ENCODE peak calls at places on chromosomes 13 and 19, in six cellular contexts. E, T, J, V, N and C are unnamed samples.
A peak's percentile ranks its signal among the peaks of the same experiment; 100 is the strongest.

GRCh38 chr13:24148414-24149305 is 11.9 kb upstream of the SPATA13 start:
- DNase-seq in V (peak; percentile 98), T (peak; percentile 84), J (peak; percentile 94), E (peak; percentile 57), N (peak; percentile 89), C (peak; percentile 97)

GRCh38 chr19:55369651-55370304 is 485 bp downstream of the IL11 start:
- DNase-seq in E (no peak), J (peak; percentile 74), V (peak; percentile 100), T (no peak), N (peak; percentile 95), C (no peak)

GRCh38 chr13:68929055-68929454 is 1178.6 kb upstream of the ATXN8OS start:
- DNase-seq in E (no peak), N (no peak), J (no peak), V (no peak), T (no peak), C (no peak)

GRCh38 chr19:15323496-15324235 is 8.7 kb downstream of the BRD4 start:
- DNase-seq in N (no peak), E (peak; percentile 70), T (peak; percentile 64), J (no peak), V (no peak), C (no peak)

GRCh38 chr19:11361037-11361770 is 6.0 kb downstream of the PLPPR2 start:
- DNase-seq in N (peak; percentile 99), E (peak; percentile 72), J (no peak), T (no peak), V (peak; percentile 57), C (no peak)

GRCh38 chr13:32969516-32969941 is 46.7 kb upstream of the KL start:
- DNase-seq in E (no peak), N (no peak), V (peak; percentile 76), J (peak; percentile 45), T (no peak), C (peak; percentile 60)

GRCh38 chr19:55044286-55044685 is 6.2 kb upstream of the GP6 start:
- DNase-seq in E (no peak), T (no peak), J (no peak), V (peak; percentile 43), N (no peak), C (no peak)

GRCh38 chr19:46209051-46209450 is 20.5 kb upstream of the IGFL1 start:
- DNase-seq in J (no peak), T (peak; percentile 30), N (no peak), E (no peak), V (no peak), C (no peak)

GRCh38 chr19:485583-486236 is 10.6 kb upstream of the MADCAM1 start:
- DNase-seq in V (peak; percentile 97), E (peak; percentile 54), J (no peak), T (peak; percentile 75), N (peak; percentile 74), C (no peak)

GRCh38 chr13:35992964-35993363 is 138.2 kb downstream of the DCLK1 start:
- DNase-seq in V (no peak), J (no peak), T (no peak), N (no peak), E (no peak), C (no peak)

DNA sequence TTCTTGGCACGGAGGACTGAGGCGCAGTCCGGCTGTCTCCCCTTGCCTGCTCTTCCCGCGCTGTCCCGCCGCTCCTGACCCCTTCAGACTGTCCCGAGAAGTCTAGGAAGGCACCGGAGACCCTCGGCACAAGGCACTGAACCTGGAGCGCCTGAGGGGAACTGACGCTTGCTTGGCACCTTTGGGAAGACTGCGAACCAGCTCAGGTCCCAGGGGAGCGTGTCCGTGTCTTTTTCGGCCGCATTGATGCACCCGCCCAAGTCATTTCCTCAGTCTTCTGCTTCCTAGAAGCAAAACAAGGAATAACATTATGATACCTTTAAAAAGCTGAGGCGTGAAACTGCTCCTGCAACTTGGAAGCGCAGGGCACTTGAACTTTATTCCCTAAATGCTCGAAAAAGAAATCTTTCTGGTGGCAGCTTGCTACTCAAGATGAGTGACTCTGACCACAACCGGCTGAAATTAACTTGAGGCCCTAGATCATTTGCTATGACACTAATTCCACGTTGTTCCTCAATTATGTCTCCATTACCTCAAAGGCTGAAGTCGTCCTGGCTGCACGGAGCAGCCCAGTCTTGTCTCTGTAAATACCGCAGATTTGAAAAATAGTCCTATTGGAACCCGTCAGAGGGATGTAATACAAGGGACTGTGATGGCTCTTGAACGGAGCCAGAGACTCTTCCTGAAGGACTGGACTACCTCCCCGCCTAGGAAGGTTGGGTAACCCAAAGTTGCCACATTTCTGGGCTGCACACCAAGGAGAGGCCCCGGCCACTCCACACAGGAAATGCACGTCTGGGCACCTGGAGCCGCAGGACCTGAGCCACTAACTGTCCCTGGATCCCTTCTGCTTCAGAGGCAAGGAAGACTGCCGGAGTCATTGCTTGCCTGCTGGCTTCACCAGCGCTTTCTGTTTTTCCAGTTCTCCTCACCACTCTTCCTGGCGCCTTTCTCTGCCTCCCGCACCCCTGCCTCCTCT is 947 bp upstream of the FLT1 start:
- DNase-seq in V (peak; percentile 76), J (no peak), N (peak; percentile 70), T (peak; percentile 24), E (no peak), C (no peak)
- H3K4me3 ChIP-seq in V (peak overlapping the region; percentile 56), J (peak overlapping the region; percentile 63), N (peak overlapping the region; percentile 78), T (peak overlapping the region; percentile 81), E (no peak overlapping the region), C (no peak overlapping the region)

GRCh38 chr19:5865772-5866171 is 4.6 kb downstream of the FUT5 start:
- DNase-seq in T (no peak), V (peak; percentile 30), N (no peak), E (no peak), J (no peak), C (no peak)

GRCh38 chr19:5867201-5868136 is 2.9 kb downstream of the FUT5 start:
- DNase-seq in J (no peak), T (no peak), V (peak; percentile 39), E (no peak), N (no peak), C (no peak)

GRCh38 chr19:5864013-5864720 is 6.2 kb downstream of the FUT5 start:
- DNase-seq in V (peak; percentile 65), N (no peak), T (no peak), E (no peak), J (no peak), C (no peak)

GRCh38 chr19:5863030-5863665 is 7.2 kb downstream of the FUT5 start:
- DNase-seq in J (no peak), N (no peak), T (no peak), E (no peak), V (peak; percentile 36), C (no peak)

GRCh38 chr19:5864725-5865486 is 5.4 kb downstream of the FUT5 start:
- DNase-seq in T (no peak), E (no peak), V (peak; percentile 27), J (no peak), N (no peak), C (no peak)
- TF ChIP-seq CTCF in T (peak; percentile 35), E (no peak), V (peak; percentile 8), J (peak; percentile 32), N (peak; percentile 64), C (peak; percentile 10)

DNA sequence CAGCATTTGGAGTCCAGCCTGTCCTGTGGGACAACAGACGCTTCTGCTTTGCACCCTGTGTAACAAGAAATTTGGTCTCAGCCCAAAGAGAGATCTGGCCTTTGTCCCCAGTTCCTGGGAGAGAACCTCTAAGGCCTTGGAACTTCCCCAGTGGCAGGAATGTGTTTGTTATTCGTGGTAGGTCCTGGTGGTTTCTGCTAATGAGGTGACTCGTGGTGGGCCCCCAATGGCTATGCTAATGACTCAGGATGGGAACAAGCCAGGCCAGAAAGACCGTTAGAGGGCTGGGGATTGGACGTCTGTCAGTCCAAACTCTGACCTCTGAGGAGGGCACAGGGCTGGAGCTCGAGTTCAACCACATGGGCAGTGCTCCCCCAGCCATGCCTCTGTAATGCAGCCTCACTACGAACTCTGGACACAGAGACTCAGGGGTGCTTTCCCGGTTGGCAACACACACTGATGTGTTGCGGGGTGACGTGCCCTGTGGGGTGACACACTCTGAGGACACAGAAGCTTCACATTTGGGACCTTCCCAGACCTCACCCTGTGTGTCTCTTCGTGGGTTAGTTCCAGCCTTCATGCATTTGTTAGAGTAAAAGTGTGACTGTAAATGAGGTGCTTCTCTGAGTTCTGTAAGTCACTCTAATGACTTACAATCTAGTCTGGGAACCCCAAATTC is 38.9 kb downstream of the TEX29 start:
- DNase-seq in E (no peak), J (no peak), N (peak; percentile 87), T (no peak), V (no peak), C (no peak)
- H3K27me3 ChIP-seq in E (no peaks in the 10 kb centered on the region), J (no peaks in the 10 kb centered on the region), N (no peaks in the 10 kb centered on the region), T (no peaks in the 10 kb centered on the region), V (no peaks in the 10 kb centered on the region), C (peaks cover 2% of the 10 kb centered on the region)

GRCh38 chr19:7853760-7854107 is 20.5 kb downstream of the PRR36 start:
- DNase-seq in T (no peak), N (no peak), V (no peak), E (no peak), J (no peak), C (no peak)

GRCh38 chr19:7851623-7852500 is 21.8 kb downstream of the EVI5L start:
- DNase-seq in E (no peak), J (no peak), N (no peak), T (no peak), V (peak; percentile 84), C (no peak)

GRCh38 chr19:7850975-7851622 is 21.1 kb downstream of the EVI5L start:
- DNase-seq in J (no peak), E (no peak), N (no peak), T (no peak), V (peak; percentile 76), C (no peak)

GRCh38 chr19:7855426-7856276 is 18.5 kb downstream of the PRR36 start:
- DNase-seq in T (no peak), J (no peak), N (no peak), E (no peak), V (peak; percentile 75), C (no peak)

DNA sequence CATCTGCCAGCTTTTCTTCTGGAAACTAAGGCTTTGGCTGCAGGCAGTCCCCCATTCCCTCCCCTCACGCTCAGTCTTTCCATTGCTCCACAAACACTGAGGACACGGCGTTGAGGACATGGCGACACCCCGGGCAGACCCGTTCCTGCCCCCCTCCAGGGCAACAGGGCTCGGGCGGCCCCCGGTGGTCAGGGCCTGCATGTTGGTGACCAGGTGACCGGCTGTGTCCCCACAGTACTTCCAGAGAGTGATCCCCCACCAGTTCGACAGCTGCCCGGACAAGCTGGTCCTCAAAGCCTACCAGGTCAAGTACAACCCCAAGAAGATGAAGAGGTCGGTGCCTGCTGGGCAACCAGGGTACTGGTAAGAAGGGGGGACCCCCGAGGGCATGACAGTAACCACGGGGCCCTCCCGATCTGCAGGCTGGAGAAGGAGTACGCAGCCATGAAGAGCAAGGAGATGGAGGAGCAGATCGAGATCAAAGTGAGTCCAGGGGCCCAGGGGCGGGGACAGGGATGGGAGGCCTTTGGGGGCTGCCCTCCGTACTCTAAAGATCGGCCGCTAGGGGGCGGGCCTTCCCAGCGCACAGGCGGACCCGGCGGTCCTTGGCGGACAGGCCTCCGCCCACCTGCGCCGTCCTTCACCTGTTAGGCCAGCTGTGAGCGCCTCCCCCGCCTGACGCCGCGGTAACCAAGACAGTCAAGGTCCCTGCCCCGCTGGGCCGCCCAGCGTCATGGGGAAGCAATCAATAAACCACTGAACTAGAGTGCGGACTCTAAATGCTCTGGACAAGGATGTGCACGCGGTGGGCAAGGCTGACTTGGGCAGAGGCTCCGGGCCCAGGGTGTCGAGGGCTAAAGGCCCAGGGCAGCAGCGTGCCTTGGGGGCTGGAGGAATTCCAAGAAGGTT is 21.1 kb downstream of the PRR36 start:
- DNase-seq in E (peak; percentile 95), N (peak; percentile 97), T (peak; percentile 59), V (peak; percentile 99), J (no peak), C (no peak)
- H3K4me3 ChIP-seq in E (no peak overlapping the region), N (no peak overlapping the region), T (no peak overlapping the region), V (no peak overlapping the region), J (no peak overlapping the region), C (no peak overlapping the region)

GRCh38 chr19:35088514-35088913 is 27.1 kb upstream of the FXYD3 start:
- DNase-seq in N (no peak), J (peak; percentile 69), T (no peak), V (peak; percentile 98), E (no peak), C (peak; percentile 56)
- TF ChIP-seq CTCF in N (no peak), J (peak; percentile 28), T (no peak), V (no peak), E (no peak), C (no peak)

GRCh38 chr19:1676351-1677266 is 24.2 kb upstream of the TCF3 start:
- DNase-seq in N (no peak), T (no peak), V (peak; percentile 58), E (no peak), J (no peak), C (no peak)
- H3K27me3 ChIP-seq in N (peaks cover 61% of the 10 kb centered on the region), T (peaks cover 10% of the 10 kb centered on the region), V (peaks cover 30% of the 10 kb centered on the region), E (no peaks in the 10 kb centered on the region), J (peaks cover 38% of the 10 kb centered on the region), C (peaks cover 68% of the 10 kb centered on the region)